ENCODE peak calls at places on chromosomes 7 and 10, in four cellular contexts. J is HepG2, L is H1, P is HCT116. A is an unnamed sample.

GRCh38 chr7:77427996-77428603 is 12.0 kb upstream of the GSAP start:
- DNase-seq in L (no peak), J (no peak), P (no peak), A (no peak)

GRCh38 chr7:100093925-100094486 is 5.2 kb downstream of the COPS6 start:
- DNase-seq in L (no peak), P (no peak), J (no peak), A (no peak)

GRCh38 chr7:149147730-149148653 is 739 bp downstream of the ZNF398 start:
- DNase-seq in P (no peak), L (peak; percentile 63), J (peak; percentile 10), A (peak; percentile 87)

GRCh38 chr10:28604567-28605536 is 71.9 kb downstream of the WAC start:
- DNase-seq in J (no peak), L (no peak), P (no peak), A (no peak)

GRCh38 chr7:111438369-111439289 is 123.7 kb downstream of the IMMP2L start:
- DNase-seq in J (no peak), P (no peak), L (no peak), A (no peak)

GRCh38 chr7:8109196-8110022 is 140.8 kb downstream of the GLCCI1 start:
- DNase-seq in L (no peak), J (no peak), P (no peak), A (no peak)

GRCh38 chr10:3068201-3068967 is 1.0 kb downstream of the PFKP start:
- DNase-seq in J (no peak), L (peak; percentile 73), P (no peak), A (peak; percentile 79)

GRCh38 chr10:11742009-11742778 is at the start of gene ECHDC3:
- DNase-seq in P (no peak), L (peak; percentile 84), J (no peak), A (peak; percentile 95)

GRCh38 chr10:20004087-20004523 is 187.9 kb downstream of the PLXDC2 start:
- DNase-seq in J (no peak), P (no peak), L (no peak), A (peak; percentile 4)

GRCh38 chr7:30308392-30308791 is 24.0 kb downstream of the ZNRF2 start:
- DNase-seq in J (no peak), L (no peak), P (no peak), A (no peak)

GRCh38 chr10:110978204-110978603 is 58.8 kb downstream of the SHOC2 start:
- DNase-seq in P (no peak), J (no peak), L (no peak), A (no peak)

GRCh38 chr7:33671521-33672262 is 233.6 kb upstream of the BMPER start:
- DNase-seq in L (no peak), J (no peak), P (no peak), A (no peak)

GRCh38 chr10:71854031-71854430 is 3.0 kb upstream of the PSAP start:
- DNase-seq in J (no peak), P (no peak), L (no peak), A (no peak)

GRCh38 chr10:71850021-71850744 is 868 bp downstream of the PSAP start:
- DNase-seq in J (no peak), P (no peak), L (no peak), A (no peak)

GRCh38 chr10:71849461-71849908 is 1.6 kb downstream of the PSAP start:
- DNase-seq in L (no peak), P (no peak), J (no peak), A (no peak)

GRCh38 chr10:71850745-71851629 is at the start of gene PSAP:
- DNase-seq in L (peak; percentile 97), P (peak; percentile 93), J (peak; percentile 95), A (peak; percentile 99)

GRCh38 chr10:71852335-71852937 is 1.4 kb upstream of the PSAP start:
- DNase-seq in L (no peak), J (no peak), P (no peak), A (no peak)
- TF ChIP-seq SIN3A in L (no peak), J (no peak), P (no peak), A (no peak)

GRCh38 chr7:93097388-93097787 is 20.4 kb downstream of the SAMD9 start:
- DNase-seq in P (no peak), L (no peak), J (no peak), A (no peak)
- TF ChIP-seq SIN3A in P (no peak), L (no peak), J (no peak), A (no peak)

GRCh38 chr10:113018034-113018433 is 68.0 kb downstream of the TCF7L2 start:
- DNase-seq in P (no peak), J (no peak), L (no peak), A (no peak)

GRCh38 chr10:113019096-113019495 is 69.0 kb downstream of the TCF7L2 start:
- DNase-seq in J (no peak), L (no peak), P (no peak), A (no peak)

GRCh38 chr10:113015201-113015600 is 65.2 kb downstream of the TCF7L2 start:
- DNase-seq in J (no peak), L (no peak), P (no peak), A (no peak)

GRCh38 chr10:113019692-113020424 is 69.8 kb downstream of the TCF7L2 start:
- DNase-seq in P (no peak), J (peak; percentile 81), L (no peak), A (no peak)

GRCh38 chr10:113017375-113017774 is 67.3 kb downstream of the TCF7L2 start:
- DNase-seq in J (no peak), L (no peak), P (no peak), A (no peak)
- TF ChIP-seq SIN3A in J (no peak), L (no peak), P (no peak), A (no peak)

GRCh38 chr10:118544401-118544948 is 51.0 kb downstream of the PRLHR start:
- DNase-seq in L (no peak), J (no peak), P (no peak), A (no peak)

GRCh38 chr10:118542205-118542604 is 53.2 kb downstream of the PRLHR start:
- DNase-seq in P (no peak), L (no peak), J (no peak), A (no peak)

GRCh38 chr10:118542789-118543188 is 52.7 kb downstream of the PRLHR start:
- DNase-seq in P (no peak), J (no peak), L (no peak), A (no peak)

GRCh38 chr10:118545381-118545780 is 50.1 kb downstream of the PRLHR start:
- DNase-seq in L (no peak), J (no peak), P (no peak), A (no peak)

GRCh38 chr10:118543714-118544400 is 51.6 kb downstream of the PRLHR start:
- DNase-seq in L (peak; percentile 82), J (peak; percentile 28), P (peak; percentile 63), A (peak; percentile 64)
- TF ChIP-seq SIN3A in L (no peak), J (no peak), P (no peak), A (no peak)

DNA sequence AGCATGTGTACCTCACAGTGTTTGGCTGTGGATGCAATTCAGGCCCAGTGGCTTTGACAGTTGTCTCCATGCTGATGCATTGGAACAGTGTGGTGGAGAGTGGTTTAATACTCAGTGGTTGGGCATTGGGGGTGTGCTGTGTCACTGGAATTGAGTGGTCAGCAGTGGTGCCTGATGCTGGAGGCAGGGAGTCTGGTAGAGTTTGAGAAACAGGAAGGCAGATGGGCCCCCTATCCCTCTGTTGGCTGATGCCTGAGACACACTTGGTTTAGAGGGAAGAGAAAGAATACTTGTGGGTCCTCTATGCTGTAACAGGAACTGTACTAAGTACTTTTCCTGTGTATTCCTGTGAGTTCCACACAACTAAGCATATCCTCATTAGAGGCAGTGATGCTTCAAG is 55.4 kb downstream of the EEPD1 start:
- DNase-seq in L (no peak), J (no peak), P (no peak), A (no peak)
- TF ChIP-seq SIN3A in L (no peak), J (no peak), P (no peak), A (no peak)

DNA sequence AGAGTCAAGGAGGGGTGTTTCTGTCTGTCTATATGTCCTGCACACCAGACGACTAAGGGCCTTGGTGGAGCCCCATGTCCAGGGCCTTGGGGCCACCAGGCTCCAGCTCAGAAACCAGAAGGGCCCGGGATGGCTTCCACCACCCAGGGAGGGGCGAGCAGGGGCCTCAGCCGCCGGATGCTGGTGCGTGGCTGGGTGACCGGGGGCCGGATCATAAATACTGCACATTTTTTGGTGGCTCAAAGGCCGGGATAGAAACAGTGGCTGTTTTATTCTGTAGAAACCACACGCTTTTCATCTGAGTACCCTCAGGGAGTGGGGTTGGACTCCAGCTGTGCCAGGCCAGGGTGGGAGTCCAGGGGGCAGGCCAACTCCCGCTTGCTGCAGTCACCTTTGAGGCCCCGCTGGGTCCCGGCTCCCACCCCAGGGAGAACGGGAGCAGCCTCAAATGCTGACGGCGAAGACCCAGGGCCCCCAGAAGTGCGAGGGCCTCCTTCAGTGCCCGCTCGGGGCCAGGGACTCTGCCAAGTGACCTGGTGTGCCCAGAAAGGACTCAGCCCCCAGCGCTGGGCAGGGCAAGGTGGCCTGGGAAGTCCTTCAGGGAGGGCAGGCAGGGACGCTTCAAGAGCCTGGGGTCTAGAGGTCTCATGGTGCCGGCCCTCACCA is 28.2 kb downstream of the PDGFA start:
- DNase-seq in J (peak; percentile 48), L (no peak), P (no peak), A (no peak)
- TF ChIP-seq SIN3A in J (no peak), L (no peak), P (no peak), A (no peak)